ENCODE peak calls at places on chromosomes 11 and 22, in five cellular contexts. P is IMR-90, U is H1, Z is trophoblast cell, B is H9. D is an unnamed sample.

GRCh38 chr11:66718320-66718971 is 10.6 kb downstream of the SPTBN2 start:
- DNase-seq in Z (no peak), B (peak), U (peak), P (no peak), D (no peak)

GRCh38 chr11:17846852-17847453 is 112.4 kb downstream of the KCNC1 start:
- DNase-seq in P (peak), U (no peak), B (no peak), Z (no peak), D (peak)

GRCh38 chr11:70064011-70064725 is 13.9 kb upstream of the ANO1 start:
- DNase-seq in P (no peak), Z (no peak), B (peak), U (peak), D (no peak)

GRCh38 chr11:132632641-132633124 is 899.6 kb downstream of the OPCML start:
- DNase-seq in U (no peak), B (no peak), Z (peak), P (peak), D (peak)

GRCh38 chr11:111001091-111001430 is 244.5 kb upstream of the POU2AF2 start:
- DNase-seq in Z (no peak), P (peak), B (no peak), U (no peak), D (no peak)

GRCh38 chr11:38006466-38006865 is 1408.4 kb upstream of the RAG2 start:
- DNase-seq in U (no peak), Z (no peak), P (no peak), B (no peak), D (no peak)

GRCh38 chr22:24434472-24435322 is 7.3 kb downstream of the ADORA2A start:
- DNase-seq in B (no peak), U (no peak), Z (peak), P (no peak), D (no peak)

GRCh38 chr11:13134886-13135285 is 125.8 kb downstream of the RASSF10 start:
- DNase-seq in B (no peak), Z (no peak), U (no peak), P (no peak), D (no peak)

GRCh38 chr22:47307326-47307725 is 544.9 kb downstream of the TBC1D22A start:
- DNase-seq in B (no peak), Z (no peak), P (peak), U (no peak), D (no peak)

GRCh38 chr11:112004389-112004788 is 20.8 kb upstream of the DLAT start:
- DNase-seq in P (no peak), Z (no peak), U (peak), B (peak), D (peak)

GRCh38 chr11:111840143-111840542 is 31.2 kb downstream of the ALG9 start:
- DNase-seq in P (no peak), Z (no peak), B (no peak), U (no peak), D (peak)

GRCh38 chr11:34624069-34624468 is 3.2 kb downstream of the EHF start:
- DNase-seq in B (no peak), P (no peak), U (no peak), Z (no peak), D (no peak)

GRCh38 chr22:22408731-22409696 is 99.5 kb downstream of the ZNF280B start:
- DNase-seq in Z (peak), U (peak), B (peak), P (peak), D (peak)

GRCh38 chr11:10605941-10606381 is 37.5 kb upstream of the LYVE1 start:
- DNase-seq in Z (peak), B (peak), P (peak), U (no peak), D (peak)

GRCh38 chr22:37806409-37807338 is 1.1 kb upstream of the GCAT start:
- DNase-seq in U (no peak), B (no peak), Z (peak), P (peak), D (peak)

GRCh38 chr11:34492806-34493414 is 20.7 kb downstream of the ELF5 start:
- DNase-seq in B (peak), U (peak), P (peak), Z (peak), D (peak)

GRCh38 chr11:3684129-3684685 is 13.0 kb upstream of the CHRNA10 start:
- DNase-seq in U (no peak), B (no peak), Z (no peak), P (no peak), D (no peak)

GRCh38 chr11:11760838-11761237 is 80.9 kb upstream of the USP47 start:
- DNase-seq in Z (no peak), P (no peak), U (no peak), B (no peak), D (no peak)

GRCh38 chr11:12135185-12135584 is 24.8 kb downstream of the MICAL2 start:
- DNase-seq in U (no peak), Z (no peak), B (no peak), P (no peak), D (no peak)

GRCh38 chr22:49954991-49955580 is 5.5 kb upstream of the PIM3 start:
- DNase-seq in Z (no peak), P (no peak), B (no peak), U (no peak), D (no peak)

GRCh38 chr11:75133976-75134375 is 16.9 kb upstream of the SLCO2B1 start:
- DNase-seq in P (no peak), Z (no peak), U (no peak), B (no peak), D (peak)

GRCh38 chr11:7016011-7016410 is 4.1 kb downstream of the ZNF214 start:
- DNase-seq in U (no peak), Z (no peak), P (no peak), B (no peak), D (no peak)

GRCh38 chr22:30705710-30706651 is 11.3 kb downstream of the OSBP2 start:
- DNase-seq in Z (no peak), P (peak), B (no peak), U (no peak), D (peak)

GRCh38 chr11:115590254-115590653 is 86.0 kb upstream of the CADM1 start:
- DNase-seq in P (no peak), B (no peak), U (no peak), Z (no peak), D (no peak)

GRCh38 chr11:131025421-131026126 is 109.3 kb upstream of the SNX19 start:
- DNase-seq in Z (no peak), B (no peak), P (no peak), U (no peak), D (no peak)

GRCh38 chr11:8357505-8357888 is 93.8 kb upstream of the LMO1 start:
- DNase-seq in B (no peak), Z (no peak), P (no peak), U (peak), D (no peak)

GRCh38 chr11:58625826-58626460 is 3.5 kb downstream of the CNTF start:
- DNase-seq in P (peak), U (no peak), B (no peak), Z (no peak), D (no peak)

GRCh38 chr22:40818192-40818746 is 877 bp downstream of the SLC25A17 start:
- DNase-seq in Z (no peak), P (no peak), U (no peak), B (no peak), D (peak)

GRCh38 chr11:48006301-48006992 is 26.1 kb downstream of the PTPRJ start:
- DNase-seq in Z (no peak), B (no peak), P (peak), U (no peak), D (no peak)

GRCh38 chr22:35663371-35663770 is 15.1 kb downstream of the APOL6 start:
- DNase-seq in B (no peak), U (no peak), P (no peak), Z (no peak), D (no peak)

GRCh38 chr22:22431271-22432220 is 77.0 kb downstream of the ZNF280B start:
- DNase-seq in B (peak), U (peak), P (peak), Z (peak), D (peak)

GRCh38 chr11:128759597-128759996 is 65.7 kb downstream of the FLI1 start:
- DNase-seq in Z (peak), P (peak), B (no peak), U (no peak), D (peak)

GRCh38 chr22:20093437-20093836 is 13.4 kb downstream of the DGCR8 start:
- DNase-seq in Z (no peak), P (no peak), U (no peak), B (no peak), D (no peak)

GRCh38 chr11:124329787-124330478 is 9.9 kb upstream of the OR8D2 start:
- DNase-seq in Z (peak), P (peak), B (no peak), U (no peak), D (no peak)

GRCh38 chr11:118012083-118012669 is 26.0 kb downstream of the IL10RA start:
- DNase-seq in P (peak), U (peak), B (no peak), Z (peak), D (no peak)
- H3K9ac ChIP-seq in P (no peak), U (no peak), B (no peak), Z (no peak), D (no peak)

GRCh38 chr11:1153951-1154487 is 3.7 kb upstream of the MUC5AC start:
- DNase-seq in Z (peak), U (no peak), P (peak), B (peak), D (peak)
- H3K23ac ChIP-seq in Z (no peak), U (no peak), P (peak), B (no peak), D (no peak)

GRCh38 chr11:64902102-64902900 is 14.7 kb downstream of the ATG2A start:
- DNase-seq in U (no peak), Z (no peak), B (no peak), P (no peak), D (no peak)
- H4K8ac ChIP-seq in U (no peak), Z (no peak), B (no peak), P (no peak), D (no peak)

GRCh38 chr11:64343740-64344133 is 3.7 kb downstream of the CCDC88B start:
- DNase-seq in U (no peak), B (peak), P (no peak), Z (peak), D (no peak)

GRCh38 chr11:64341429-64341828 is 1.4 kb downstream of the CCDC88B start:
- DNase-seq in Z (no peak), B (no peak), U (no peak), P (no peak), D (no peak)

GRCh38 chr11:64340671-64341335 is 799 bp downstream of the CCDC88B start:
- DNase-seq in P (no peak), B (peak), U (peak), Z (no peak), D (peak)

GRCh38 chr11:64342869-64343739 is 3.1 kb downstream of the CCDC88B start:
- DNase-seq in P (no peak), B (peak), U (no peak), Z (no peak), D (no peak)

DNA sequence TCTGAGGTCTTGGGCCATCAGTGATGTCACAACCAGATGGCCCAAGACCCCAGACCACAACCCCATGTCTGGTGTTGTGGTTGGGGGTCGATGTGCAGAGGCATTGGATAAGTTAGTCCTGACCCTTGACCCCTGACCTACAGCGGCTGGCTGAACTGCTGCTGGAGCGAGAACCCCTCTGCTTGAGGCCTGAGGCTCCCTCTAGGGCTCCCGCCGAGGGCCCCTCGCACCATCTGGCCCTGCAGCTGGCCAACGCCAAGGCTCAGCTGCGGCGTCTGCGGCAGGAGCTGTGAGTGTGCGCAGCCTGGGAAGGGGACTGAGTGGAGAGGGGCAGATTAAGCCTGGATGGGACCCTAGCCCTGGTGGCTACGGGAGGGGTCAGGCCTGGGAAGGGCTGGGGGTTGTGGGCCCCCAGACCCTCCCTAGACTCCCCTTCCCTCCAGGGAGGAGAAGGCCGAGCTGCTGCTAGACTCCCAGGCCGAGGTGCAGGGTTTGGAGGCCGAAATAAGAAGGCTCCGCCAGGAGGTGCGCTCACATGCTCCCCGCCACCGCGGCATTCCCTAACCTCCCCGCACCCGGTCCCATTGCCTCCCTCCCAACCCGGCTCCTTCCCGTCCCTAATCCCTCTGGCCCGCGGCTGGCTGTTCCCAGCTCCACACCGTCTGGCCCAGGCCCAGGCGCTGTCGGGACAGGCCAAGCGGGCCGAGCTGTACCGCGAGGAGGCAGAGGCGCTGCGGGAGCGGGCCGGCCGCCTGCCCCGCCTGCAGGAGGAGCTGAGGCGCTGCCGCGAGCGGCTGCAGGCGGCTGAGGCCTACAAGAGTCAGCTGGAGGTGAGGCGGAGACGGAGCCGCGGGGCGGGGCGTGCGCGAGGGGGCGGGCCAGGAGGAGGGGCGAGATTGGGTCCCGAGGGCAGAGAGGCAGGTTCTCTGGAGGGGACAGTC is 2.1 kb downstream of the CCDC88B start:
- DNase-seq in Z (peak), U (peak), B (peak), P (peak), D (peak)
- H3K9ac ChIP-seq in Z (no peak), U (no peak), B (no peak), P (peak), D (peak)

GRCh38 chr11:134587345-134587744 is 175.3 kb upstream of the B3GAT1 start:
- DNase-seq in Z (no peak), P (no peak), B (peak), U (peak), D (no peak)
- H3K23ac ChIP-seq in Z (no peak), P (no peak), B (no peak), U (no peak), D (no peak)

DNA sequence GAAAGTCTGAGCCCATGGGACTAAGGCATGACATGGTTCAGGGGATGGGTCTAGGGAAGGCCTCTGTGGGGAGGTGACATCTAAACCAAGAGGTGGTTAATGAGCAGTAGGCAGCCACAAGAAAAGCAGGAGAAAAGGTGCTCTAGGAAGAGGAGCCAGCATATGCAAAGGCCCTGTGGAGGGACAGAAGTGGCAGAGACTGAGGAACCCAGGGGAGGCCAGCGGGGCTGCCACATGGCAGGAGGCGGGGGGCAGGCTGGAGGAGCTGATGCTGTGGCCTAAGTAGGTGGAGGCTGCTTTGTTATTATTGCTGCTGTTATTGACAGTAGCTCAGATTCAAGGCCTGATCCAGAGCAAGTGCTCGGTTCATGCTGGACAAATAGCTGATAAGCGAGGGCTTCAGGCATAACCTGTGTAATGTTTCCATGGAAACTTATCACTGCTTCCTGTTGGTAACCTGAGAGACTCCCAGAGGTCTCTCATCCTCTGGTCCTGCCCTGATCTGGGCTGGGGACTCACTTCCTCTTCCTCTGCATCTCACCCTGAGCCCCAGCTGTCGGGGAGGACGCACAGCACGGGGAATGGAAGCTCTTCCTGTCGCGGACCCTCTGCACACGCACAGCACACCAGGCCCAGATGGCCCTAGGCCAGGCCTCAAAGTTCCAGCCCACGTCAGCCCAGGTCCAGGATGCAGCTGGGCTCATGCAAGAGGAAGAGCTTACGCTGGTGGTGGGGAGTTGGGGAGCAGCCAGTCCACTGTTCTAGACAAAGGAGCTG is 75.2 kb upstream of the TP53I11 start:
- DNase-seq in P (peak), Z (peak), U (no peak), B (peak), D (peak)
- H4K8ac ChIP-seq in P (no peak), Z (no peak), U (no peak), B (no peak), D (no peak)

DNA sequence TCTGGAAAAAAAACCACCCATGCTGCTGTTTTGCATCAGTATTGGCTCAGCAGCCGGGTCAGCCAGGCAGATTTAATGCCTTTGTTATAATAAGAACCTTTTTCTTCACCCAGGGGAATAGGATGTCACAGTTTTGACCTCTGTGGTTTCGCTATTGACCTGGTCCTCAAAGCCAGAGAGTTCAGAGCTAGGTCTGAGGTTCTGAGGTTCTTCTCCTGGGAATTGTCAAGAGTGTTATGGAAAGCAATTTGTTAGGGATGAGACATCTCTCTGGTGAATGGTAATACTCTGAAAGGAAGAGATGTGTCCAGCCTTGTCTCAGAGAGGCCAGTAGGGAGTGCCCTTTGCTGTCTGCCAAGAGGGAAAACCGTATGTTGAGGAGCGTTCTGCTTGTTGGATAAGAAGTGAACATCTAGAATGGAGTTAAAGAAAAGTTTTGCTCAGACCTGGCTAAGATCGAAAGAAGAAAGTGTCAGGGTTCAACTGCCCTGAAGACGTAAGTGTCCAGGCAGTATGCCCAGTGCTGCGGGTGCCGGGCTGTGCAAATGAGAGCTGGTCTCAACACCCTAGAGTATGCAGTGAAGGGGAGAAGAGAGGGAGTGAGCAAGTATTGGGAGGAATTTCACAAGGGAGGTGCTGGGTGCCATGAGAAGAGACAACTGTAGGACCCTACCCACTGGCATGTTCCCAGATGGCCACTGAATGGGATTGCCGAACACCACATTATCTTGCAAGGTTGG is 150.9 kb upstream of the TTC12 start:
- DNase-seq in U (no peak), B (no peak), P (no peak), Z (no peak), D (no peak)
- H3K9ac ChIP-seq in U (no peak), B (no peak), P (no peak), Z (no peak), D (no peak)